ENCODE peak calls at places on chromosomes 4 and X, in ten cellular contexts. T is testis; V is H9; Z is aorta; G is fibroblast of lung; J is CD4-positive, alpha-beta memory T cell; Y is lower lobe of right lung; W is CD8-positive, alpha-beta memory T cell; P is esophagus squamous epithelium; N is left lung. C is an unnamed sample.

GRCh38 chr4:113594231-113594556 is 167.3 kb downstream of the CAMK2D start:
- DNase-seq in Y (no peak), Z (no peak), V (no peak), J (no peak), T (no peak), G (no peak), P (no peak), W (no peak), N (no peak), C (no peak)

GRCh38 chr4:165207431-165208321 is at the start of gene KLHL2:
- DNase-seq in N (peak; percentile 90), G (peak; percentile 77), Y (peak; percentile 93), Z (peak; percentile 91), P (peak; percentile 29), T (peak; percentile 86), J (peak; percentile 66), W (peak; percentile 49), V (peak; percentile 79), C (peak; percentile 62)

GRCh38 chrX:50818986-50819385 is 5.0 kb upstream of the SHROOM4 start:
- DNase-seq in V (no peak), Y (no peak), T (no peak), Z (no peak), G (no peak), N (no peak), J (no peak), P (no peak), W (no peak), C (no peak)

GRCh38 chr4:174260099-174260498 is 23.4 kb downstream of the FBXO8 start:
- DNase-seq in G (peak; percentile 93), V (no peak), Z (no peak), N (no peak), W (no peak), P (no peak), T (no peak), J (no peak), Y (no peak), C (no peak)

GRCh38 chr4:22410645-22411247 is 105.1 kb downstream of the ADGRA3 start:
- DNase-seq in G (peak; percentile 50), Y (no peak), V (no peak), P (no peak), W (no peak), T (no peak), N (no peak), Z (no peak), J (no peak), C (no peak)

GRCh38 chr4:138414202-138414601 is 172.1 kb upstream of the SLC7A11 start:
- DNase-seq in J (no peak), T (no peak), Z (no peak), Y (no peak), V (no peak), G (no peak), P (no peak), W (no peak), N (no peak), C (no peak)

GRCh38 chrX:116756960-116757359 is 294.2 kb upstream of the CT83 start:
- DNase-seq in J (no peak), P (no peak), V (no peak), G (no peak), N (no peak), Y (no peak), W (no peak), T (no peak), Z (no peak), C (no peak)

GRCh38 chrX:13721819-13722527 is 12.4 kb downstream of the TRAPPC2 start:
- DNase-seq in N (no peak), W (no peak), G (peak; percentile 80), V (no peak), T (no peak), J (no peak), P (no peak), Z (no peak), Y (no peak), C (peak; percentile 97)

GRCh38 chr4:2281575-2282343 is 19.9 kb upstream of the MXD4 start:
- DNase-seq in V (no peak), J (peak; percentile 98), Y (no peak), P (no peak), Z (peak; percentile 48), N (no peak), G (no peak), W (peak; percentile 83), T (no peak), C (no peak)

GRCh38 chr4:56261027-56261426 is 126.3 kb downstream of the AASDH start:
- DNase-seq in V (no peak), Y (no peak), Z (no peak), N (no peak), T (no peak), G (no peak), J (no peak), P (no peak), W (no peak), C (no peak)

GRCh38 chr4:121693450-121693849 is 3.3 kb downstream of the ANXA5 start:
- DNase-seq in J (no peak), P (no peak), N (no peak), Y (no peak), V (no peak), G (no peak), T (no peak), W (no peak), Z (no peak), C (no peak)

GRCh38 chr4:121697626-121698025 is 846 bp upstream of the ANXA5 start:
- DNase-seq in T (no peak), J (peak; percentile 45), P (no peak), W (peak; percentile 7), Y (no peak), G (no peak), N (no peak), V (no peak), Z (no peak), C (no peak)

GRCh38 chr4:121698119-121698732 is 1.4 kb upstream of the ANXA5 start:
- DNase-seq in T (no peak), V (no peak), P (no peak), W (no peak), Y (no peak), G (peak; percentile 36), Z (no peak), J (peak; percentile 31), N (no peak), C (peak; percentile 49)

GRCh38 chr4:121696140-121696640 is 590 bp downstream of the ANXA5 start:
- DNase-seq in N (peak; percentile 85), G (peak; percentile 87), W (peak; percentile 45), J (peak; percentile 70), Z (peak; percentile 94), T (peak; percentile 86), Y (peak; percentile 86), V (no peak), P (peak; percentile 16), C (peak; percentile 49)

GRCh38 chr4:121696641-121697461 is at the start of gene ANXA5:
- DNase-seq in N (peak; percentile 91), Z (peak; percentile 93), J (peak; percentile 69), P (peak; percentile 53), T (peak; percentile 91), G (peak; percentile 88), W (peak; percentile 59), V (peak; percentile 83), Y (peak; percentile 94), C (peak; percentile 91)
- H3K4me1 ChIP-seq in N (peaks cover 21% of the 10 kb centered on the region), Z (peaks cover 7% of the 10 kb centered on the region), J (peaks cover 21% of the 10 kb centered on the region), P (peaks cover 14% of the 10 kb centered on the region), T (peaks cover 28% of the 10 kb centered on the region), G (no peaks in the 10 kb centered on the region), W (no peaks in the 10 kb centered on the region), V (no peaks in the 10 kb centered on the region), Y (peaks cover 45% of the 10 kb centered on the region), C (peaks cover 22% of the 10 kb centered on the region)

DNA sequence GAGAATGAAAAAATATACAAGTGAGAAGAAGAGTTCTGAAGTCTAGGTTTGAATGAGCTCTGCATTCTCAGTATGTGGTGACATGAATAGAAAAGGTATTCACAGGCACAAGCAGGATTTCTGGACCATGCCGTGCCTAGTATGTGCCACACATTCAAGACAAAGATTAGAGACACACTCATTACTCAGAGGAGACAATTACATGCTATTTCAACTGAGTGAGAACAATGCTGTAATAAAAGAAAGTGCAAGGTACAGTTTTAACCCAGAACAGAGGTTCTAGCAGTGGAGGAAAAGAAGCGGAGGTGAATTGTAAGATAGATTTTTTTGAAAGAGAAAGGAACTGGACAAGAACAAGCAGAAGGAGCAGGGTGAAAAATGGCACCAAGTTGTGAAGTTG is 121.0 kb upstream of the RASGEF1B start:
- DNase-seq in Y (no peak), G (no peak), T (no peak), W (no peak), Z (no peak), J (no peak), V (no peak), N (no peak), P (no peak), C (no peak)
- H3K4me1 ChIP-seq in Y (peaks cover 12% of the 10 kb centered on the region), G (no peaks in the 10 kb centered on the region), T (no peaks in the 10 kb centered on the region), W (no peaks in the 10 kb centered on the region), Z (no peaks in the 10 kb centered on the region), J (no peaks in the 10 kb centered on the region), V (no peaks in the 10 kb centered on the region), N (no peaks in the 10 kb centered on the region), P (no peaks in the 10 kb centered on the region), C (no peaks in the 10 kb centered on the region)

GRCh38 chr4:122766950-122767349 is 34.4 kb downstream of the BBS12 start:
- DNase-seq in J (no peak), Z (no peak), W (no peak), P (no peak), N (no peak), V (no peak), Y (no peak), T (no peak), G (no peak), C (no peak)
- H3K4me1 ChIP-seq in J (peaks cover 13% of the 10 kb centered on the region), Z (peaks cover 2% of the 10 kb centered on the region), W (peaks cover 13% of the 10 kb centered on the region), P (peaks cover 8% of the 10 kb centered on the region), N (no peaks in the 10 kb centered on the region), V (peaks cover 6% of the 10 kb centered on the region), Y (peaks cover 6% of the 10 kb centered on the region), T (no peaks in the 10 kb centered on the region), G (peaks cover 6% of the 10 kb centered on the region), C (no peaks in the 10 kb centered on the region)

GRCh38 chr4:185219551-185220344 is 10.3 kb downstream of the SNX25 start:
- DNase-seq in Y (no peak), N (no peak), Z (no peak), V (no peak), G (peak; percentile 73), P (no peak), T (peak; percentile 92), W (no peak), J (no peak), C (no peak)

GRCh38 chr4:185222598-185222997 is 13.2 kb downstream of the SNX25 start:
- DNase-seq in J (no peak), Y (no peak), V (no peak), P (no peak), G (peak; percentile 47), N (no peak), Z (no peak), T (no peak), W (no peak), C (no peak)

GRCh38 chr4:185221491-185221890 is 12.1 kb downstream of the SNX25 start:
- DNase-seq in N (no peak), J (no peak), W (no peak), Y (no peak), P (no peak), Z (no peak), V (no peak), T (no peak), G (no peak), C (no peak)

GRCh38 chr4:185224597-185224996 is 15.2 kb downstream of the SNX25 start:
- DNase-seq in J (no peak), Z (no peak), Y (no peak), W (no peak), N (no peak), P (no peak), V (no peak), G (no peak), T (no peak), C (no peak)

DNA sequence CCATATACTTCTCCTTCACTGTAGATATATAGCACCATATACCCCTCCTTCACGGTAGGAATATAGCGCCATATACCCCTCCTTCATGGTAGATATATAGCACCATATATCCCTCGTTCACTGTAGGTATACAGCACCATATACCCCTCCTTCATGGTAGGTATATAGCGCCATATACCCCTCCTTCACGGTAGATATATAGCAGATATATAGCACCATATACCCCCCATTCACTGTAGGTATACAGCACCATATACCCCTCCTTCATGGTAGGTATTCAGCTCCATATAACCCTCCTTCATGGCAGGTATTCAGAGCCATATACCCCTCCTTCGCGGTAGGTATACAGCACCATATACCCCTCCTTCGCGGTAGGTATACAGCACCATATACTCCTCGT is 12.5 kb downstream of the SNX25 start:
- DNase-seq in G (no peak), Y (no peak), N (no peak), V (no peak), Z (no peak), J (no peak), P (no peak), T (no peak), W (no peak), C (no peak)
- H3K4me1 ChIP-seq in G (peaks cover 10% of the 10 kb centered on the region), Y (peaks cover 11% of the 10 kb centered on the region), N (peaks cover 10% of the 10 kb centered on the region), V (peaks cover under 1% of the 10 kb centered on the region), Z (peaks cover 11% of the 10 kb centered on the region), J (peaks cover 5% of the 10 kb centered on the region), P (peaks cover 2% of the 10 kb centered on the region), T (peaks cover 45% of the 10 kb centered on the region), W (no peaks in the 10 kb centered on the region), C (no peaks in the 10 kb centered on the region)

C was measured in SJCRH30.